ENCODE peak calls at places on chromosome X, in four cellular contexts. K is IMR-90, E is K562, X is H1. M is an unnamed sample.

GRCh38 chrX:30307466-30307865 is 1.7 kb downstream of the NR0B1 start:
- DNase-seq in K (no peak), E (no peak), X (no peak), M (no peak)

GRCh38 chrX:49116076-49116475 is 7.5 kb downstream of the GPKOW start:
- DNase-seq in K (no peak), E (no peak), X (no peak), M (no peak)

GRCh38 chrX:17375631-17376380 is 806 bp downstream of the NHS start:
- DNase-seq in K (peak), E (no peak), X (no peak), M (no peak)

GRCh38 chrX:44997888-44998287 is 124.9 kb downstream of the KDM6A start:
- DNase-seq in K (no peak), E (no peak), X (no peak), M (peak)

GRCh38 chrX:136781180-136781797 is 557 bp upstream of the ARHGEF6 start:
- DNase-seq in K (no peak), E (no peak), X (no peak), M (no peak)

GRCh38 chrX:17474892-17475291 is 99.9 kb downstream of the NHS start:
- DNase-seq in K (peak), E (no peak), X (no peak), M (no peak)

GRCh38 chrX:36844857-36845256 is 163.3 kb upstream of the FAM47C start:
- DNase-seq in K (no peak), E (no peak), X (no peak), M (no peak)

GRCh38 chrX:58025979-58026378 is 115.7 kb upstream of the ZXDA start:
- DNase-seq in K (peak), E (peak), X (no peak), M (no peak)

GRCh38 chrX:120560842-120561633 is at the start of gene CUL4B:
- DNase-seq in K (peak), E (peak), X (peak), M (peak)

GRCh38 chrX:16185725-16186136 is 18.4 kb downstream of the MAGEB17 start:
- DNase-seq in K (peak), E (peak), X (no peak), M (peak)

GRCh38 chrX:135982860-135983259 is 2.4 kb upstream of the SLC9A6 start:
- DNase-seq in K (peak), E (peak), X (no peak), M (no peak)

GRCh38 chrX:80550722-80551121 is 130.5 kb downstream of the TENT5D start:
- DNase-seq in K (no peak), E (peak), X (peak), M (no peak)

GRCh38 chrX:71622347-71623104 is 4.2 kb upstream of the CXCR3 start:
- DNase-seq in K (peak), E (peak), X (no peak), M (peak)

GRCh38 chrX:15903186-15903681 is 48.6 kb upstream of the AP1S2 start:
- DNase-seq in K (no peak), E (no peak), X (no peak), M (peak)

GRCh38 chrX:23389196-23389792 is 54.6 kb downstream of the PTCHD1 start:
- DNase-seq in K (no peak), E (no peak), X (no peak), M (no peak)

GRCh38 chrX:41688835-41689234 is at the start of gene GPR34:
- DNase-seq in K (no peak), E (no peak), X (no peak), M (no peak)

GRCh38 chrX:1527457-1527856 is 9.5 kb downstream of the P2RY8 start:
- DNase-seq in K (no peak), E (no peak), X (no peak), M (no peak)

GRCh38 chrX:110004970-110005369 is 2.1 kb downstream of the TMEM164 start:
- DNase-seq in K (no peak), E (peak), X (no peak), M (no peak)

GRCh38 chrX:134431894-134432293 is 28.1 kb upstream of the HPRT1 start:
- DNase-seq in K (peak), E (no peak), X (no peak), M (no peak)

GRCh38 chrX:140393507-140393906 is 111.4 kb downstream of the SOX3 start:
- DNase-seq in K (no peak), E (no peak), X (no peak), M (no peak)

GRCh38 chrX:98795636-98796035 is 1614.4 kb downstream of the PCDH19 start:
- DNase-seq in K (no peak), E (no peak), X (no peak), M (no peak)

GRCh38 chrX:145825896-145826295 is 8.3 kb downstream of the SLITRK2 start:
- DNase-seq in K (no peak), E (no peak), X (no peak), M (no peak)

GRCh38 chrX:373641-374471 is 12.9 kb downstream of the PPP2R3B start:
- DNase-seq in K (peak), E (no peak), X (no peak), M (no peak)

GRCh38 chrX:144334577-144334976 is 450.7 kb downstream of the UBE2NL start:
- DNase-seq in K (no peak), E (peak), X (peak), M (no peak)

GRCh38 chrX:8851487-8851886 is 50.3 kb upstream of the FAM9A start:
- DNase-seq in K (peak), E (no peak), X (no peak), M (no peak)

GRCh38 chrX:85326234-85327059 is 53.0 kb downstream of the POF1B start:
- DNase-seq in K (no peak), E (no peak), X (no peak), M (no peak)

GRCh38 chrX:154738013-154738738 is 12.7 kb downstream of the GAB3 start:
- DNase-seq in K (peak), E (peak), X (no peak), M (no peak)

GRCh38 chrX:637660-638481 is 7.3 kb downstream of the SHOX start:
- DNase-seq in K (no peak), E (no peak), X (no peak), M (no peak)

GRCh38 chrX:115679460-115679859 is 118.5 kb downstream of the PLS3 start:
- DNase-seq in K (peak), E (peak), X (no peak), M (no peak)

GRCh38 chrX:67545772-67546495 is 2.1 kb downstream of the AR start:
- DNase-seq in K (no peak), E (no peak), X (no peak), M (no peak)

DNA sequence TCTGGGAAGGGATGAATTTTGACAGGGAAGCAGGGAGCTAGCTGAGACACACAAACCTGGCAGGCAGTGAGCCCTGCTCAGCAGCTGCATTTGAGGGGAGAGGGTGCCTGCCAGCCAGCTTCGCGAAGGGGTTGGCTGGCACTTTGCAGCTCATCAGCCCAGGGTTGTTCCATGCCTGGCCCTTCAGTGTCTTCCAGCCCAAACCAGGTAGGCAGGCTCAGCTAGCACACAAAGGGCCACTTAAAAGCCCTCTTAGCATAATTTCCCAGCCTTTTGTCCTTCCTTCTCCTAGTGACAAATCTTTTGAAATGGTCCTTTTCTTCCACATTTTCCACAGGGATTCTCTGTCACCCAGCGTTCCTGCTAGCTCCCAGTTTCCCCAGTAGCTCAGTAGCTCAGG is 4.3 kb upstream of the FRMPD3 start:
- DNase-seq in K (no peak), E (no peak), X (no peak), M (no peak)
- TF ChIP-seq CHD1 in K (no peak), E (no peak), X (no peak), M (no peak)

DNA sequence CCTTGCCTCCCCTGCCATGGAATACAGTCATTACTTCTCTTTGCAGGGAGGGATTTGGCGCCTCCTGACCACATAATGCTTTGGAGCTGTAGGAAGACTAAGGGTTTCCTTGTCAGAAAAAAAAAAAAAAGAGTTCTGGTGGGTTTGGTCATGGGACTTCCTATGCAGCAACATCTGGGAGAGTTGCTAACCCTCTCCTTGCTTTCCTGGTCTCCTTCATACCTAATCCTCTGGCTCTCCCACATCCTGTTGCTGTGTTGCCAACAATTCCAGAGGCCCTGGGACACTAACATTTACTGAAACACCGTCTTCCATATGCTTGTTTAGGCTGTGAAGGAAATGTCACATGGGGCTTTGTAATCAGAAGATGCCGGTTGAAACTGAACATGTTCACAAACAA is 75.2 kb upstream of the MBNL3 start:
- DNase-seq in K (no peak), E (no peak), X (no peak), M (no peak)
- TF ChIP-seq CHD1 in K (no peak), E (no peak), X (no peak), M (no peak)

GRCh38 chrX:74280759-74281158 is 23.2 kb upstream of the ZCCHC13 start:
- DNase-seq in K (no peak), E (no peak), X (no peak), M (no peak)

GRCh38 chrX:74286950-74287349 is 17.0 kb upstream of the ZCCHC13 start:
- DNase-seq in K (peak), E (no peak), X (no peak), M (no peak)

DNA sequence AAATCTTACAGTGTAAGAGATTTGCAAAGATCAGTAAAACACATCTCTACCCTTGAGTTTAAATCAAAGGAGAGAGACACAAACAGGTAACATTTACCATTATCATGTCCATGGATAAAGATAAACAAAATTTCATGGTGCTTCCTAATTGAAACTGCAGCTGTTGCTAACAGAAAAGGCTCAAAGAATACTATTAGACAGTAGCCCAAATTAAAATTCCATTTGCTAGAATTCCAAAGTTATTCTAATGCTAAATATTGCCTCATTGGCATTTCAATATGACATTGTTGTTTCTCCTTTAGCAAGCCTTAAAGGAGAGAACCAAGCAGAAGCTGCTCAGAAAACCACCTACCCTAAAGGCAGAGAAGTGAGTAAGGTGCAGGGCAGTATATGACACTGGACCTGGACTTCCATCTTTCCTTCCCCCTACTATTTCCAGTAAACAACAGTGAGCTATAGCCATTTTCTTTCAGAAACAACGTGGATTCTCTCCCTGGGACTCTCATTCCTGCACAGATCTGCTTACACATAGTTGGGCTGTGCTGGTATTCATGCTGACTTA is 19.5 kb upstream of the ZCCHC13 start:
- DNase-seq in K (no peak), E (no peak), X (no peak), M (no peak)
- TF ChIP-seq CHD1 in K (no peak), E (no peak), X (no peak), M (no peak)

GRCh38 chrX:43745938-43746721 is 90.0 kb downstream of the MAOA start:
- DNase-seq in K (no peak), E (no peak), X (no peak), M (no peak)

GRCh38 chrX:43744284-43744683 is 88.2 kb downstream of the MAOA start:
- DNase-seq in K (no peak), E (no peak), X (no peak), M (no peak)

GRCh38 chrX:43756076-43756475 is 100.0 kb downstream of the MAOA start:
- DNase-seq in K (no peak), E (no peak), X (no peak), M (no peak)

GRCh38 chrX:43753637-43754036 is 97.5 kb downstream of the MAOA start:
- DNase-seq in K (no peak), E (no peak), X (no peak), M (no peak)

DNA sequence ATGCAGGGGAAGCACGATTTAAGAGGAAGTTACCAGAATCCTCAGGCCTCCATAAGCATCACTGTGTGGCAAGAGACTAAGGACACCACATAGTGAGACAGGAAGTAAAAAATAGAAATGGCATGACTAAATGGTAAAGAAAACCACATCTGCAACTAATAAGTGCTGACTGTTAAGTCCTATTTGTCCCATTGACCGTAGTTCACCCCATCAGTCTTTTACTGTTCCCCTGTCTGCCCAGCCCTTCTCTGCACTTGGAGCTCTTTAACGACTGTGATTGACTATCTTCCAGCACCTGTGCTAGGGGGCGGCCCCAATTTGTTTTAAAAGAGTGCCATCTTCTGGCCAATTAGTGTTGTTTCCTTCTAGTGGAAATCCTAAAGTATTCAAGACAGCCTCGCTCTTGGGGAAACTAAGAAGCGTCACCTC is 94.2 kb downstream of the MAOA start:
- DNase-seq in K (peak), E (peak), X (peak), M (no peak)
- TF ChIP-seq CHD1 in K (no peak), E (no peak), X (no peak), M (no peak)

GRCh38 chrX:130330706-130331105 is 9.0 kb upstream of the SLC25A14 start:
- DNase-seq in K (peak), E (peak), X (peak), M (peak)
- TF ChIP-seq CHD1 in K (no peak), E (no peak), X (no peak), M (no peak)

DNA sequence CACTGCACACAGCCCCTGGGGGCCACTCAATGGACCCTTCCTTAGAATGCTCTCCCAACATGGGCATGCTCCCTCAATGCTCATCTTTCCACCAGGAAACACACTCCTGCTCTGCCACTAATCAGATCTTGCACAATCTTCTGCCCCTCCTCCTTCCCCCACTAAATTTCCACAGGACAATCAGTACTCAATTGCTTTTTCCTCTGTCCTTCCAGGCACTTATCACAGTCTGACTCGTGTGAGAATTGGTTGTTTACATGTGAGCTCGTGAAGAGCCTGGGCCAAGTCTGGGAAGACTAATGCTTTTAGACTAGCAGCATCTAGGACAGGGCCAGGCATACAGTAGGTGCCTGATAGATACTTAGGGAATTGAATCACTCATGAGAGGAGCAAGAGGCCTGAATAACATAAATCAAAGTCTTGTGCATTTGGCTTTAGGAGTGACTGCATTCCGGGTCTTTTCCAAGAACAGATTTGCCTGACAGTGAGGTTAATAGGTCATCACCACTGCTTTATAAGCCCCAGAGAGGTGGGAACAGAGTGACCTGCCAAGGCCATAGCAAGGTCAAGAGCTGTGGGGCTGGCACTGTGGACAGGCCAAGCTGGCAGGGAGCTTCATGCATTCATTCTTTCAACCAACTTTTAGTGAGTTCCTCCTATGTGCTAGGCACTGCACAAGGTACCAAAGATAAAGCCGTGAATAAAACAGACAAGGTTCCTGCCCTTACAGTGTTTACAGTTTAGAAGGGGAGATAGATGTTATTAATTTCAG is 55.0 kb downstream of the PRPS1 start:
- DNase-seq in K (no peak), E (no peak), X (no peak), M (no peak)
- TF ChIP-seq CHD1 in K (no peak), E (no peak), X (no peak), M (no peak)

M was measured in GM12878.